ENCODE peak calls at places on chromosomes 13 and 19, in four cellular contexts. M is CD4-positive, CD25-positive, alpha-beta regulatory T cell; W is right lobe of liver; Y is ascending aorta. C is an unnamed sample. For H3K4me1, the result is how much of the 10 kb centered on the place peaks cover.

GRCh38 chr19:2266183-2266993 is 10.2 kb upstream of the JSRP1 start:
- DNase-seq in M (no peak), W (peak), Y (peak), C (no peak)

GRCh38 chr19:29976151-29976943 is 34.3 kb downstream of the URI1 start:
- DNase-seq in M (no peak), W (no peak), Y (no peak), C (no peak)

GRCh38 chr19:1266818-1267440 is 2.2 kb upstream of the CIRBP start:
- DNase-seq in M (peak), W (peak), Y (peak), C (no peak)

GRCh38 chr19:53012006-53012405 is 1.7 kb upstream of the ERVV-1 start:
- DNase-seq in M (no peak), W (no peak), Y (no peak), C (no peak)

GRCh38 chr19:4800591-4801081 is 9.1 kb downstream of the FEM1A start:
- DNase-seq in M (no peak), W (peak), Y (no peak), C (no peak)

GRCh38 chr19:45133661-45134060 is 27.1 kb downstream of the NKPD1 start:
- DNase-seq in M (no peak), W (no peak), Y (no peak), C (no peak)

GRCh38 chr19:17379221-17379631 is 2.1 kb upstream of the PLVAP start:
- DNase-seq in M (no peak), W (no peak), Y (no peak), C (no peak)

GRCh38 chr19:40594251-40594650 is 6.9 kb upstream of the LTBP4 start:
- DNase-seq in M (no peak), W (no peak), Y (no peak), C (no peak)

GRCh38 chr13:32846020-32846451 is 170.2 kb upstream of the KL start:
- DNase-seq in M (no peak), W (no peak), Y (no peak), C (no peak)

GRCh38 chr13:51385114-51385513 is 45.6 kb downstream of the SERPINE3 start:
- DNase-seq in M (no peak), W (no peak), Y (no peak), C (no peak)

GRCh38 chr19:2624537-2625091 is 77.9 kb downstream of the GNG7 start:
- DNase-seq in M (no peak), W (peak), Y (no peak), C (no peak)

GRCh38 chr19:17795495-17795856 is 538 bp downstream of the B3GNT3 start:
- DNase-seq in M (no peak), W (no peak), Y (no peak), C (no peak)

GRCh38 chr19:41928754-41929535 is 696 bp upstream of the ERFL start:
- DNase-seq in M (peak), W (no peak), Y (no peak), C (no peak)

GRCh38 chr13:26619321-26619720 is 61.8 kb downstream of the WASF3 start:
- DNase-seq in M (no peak), W (no peak), Y (no peak), C (no peak)

DNA sequence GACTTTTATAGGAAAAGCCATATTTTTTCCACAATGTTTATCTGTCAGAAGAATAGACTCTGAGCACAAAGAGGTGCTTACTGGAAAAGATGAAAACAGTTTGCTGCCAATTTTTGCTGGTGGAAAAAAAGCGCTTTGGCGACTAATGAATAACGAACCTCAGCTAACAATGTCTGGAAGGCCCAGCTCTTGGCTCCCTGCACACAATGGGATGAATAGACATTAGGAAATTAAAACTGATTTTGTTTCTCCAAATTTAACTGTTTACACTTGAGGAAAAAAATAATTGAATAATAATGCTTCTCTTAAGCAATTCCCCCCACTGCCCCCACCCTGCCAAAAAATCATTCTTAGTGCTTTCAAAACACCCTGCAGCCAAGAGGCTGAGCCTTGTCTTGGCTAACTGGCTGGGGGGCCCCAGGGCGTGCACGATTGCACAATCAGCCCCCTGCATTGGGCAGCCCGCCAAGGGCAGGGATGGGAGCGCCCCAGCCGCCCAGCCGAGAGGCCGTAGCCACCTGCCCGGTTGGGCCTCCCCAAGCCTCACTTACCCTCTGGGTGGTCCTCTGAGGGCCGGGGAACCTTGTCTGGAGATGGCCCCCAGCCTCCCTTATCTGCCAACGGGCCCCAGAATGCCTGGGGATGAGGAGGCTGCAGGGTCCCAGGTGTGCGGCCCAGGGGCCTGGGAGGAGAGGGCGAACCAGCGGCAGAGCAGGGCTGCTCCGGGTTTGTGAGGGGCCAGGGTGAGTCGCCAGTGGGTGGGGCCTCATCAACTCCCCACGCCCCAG is 16.8 kb downstream of the CEBPG start:
- DNase-seq in M (no peak), W (peak), Y (no peak), C (peak)
- H3K4me1 ChIP-seq in M (under half), W (half or more), Y (under half), C (under half)

GRCh38 chr13:84279166-84279565 is 396.9 kb upstream of the SLITRK1 start:
- DNase-seq in M (no peak), W (no peak), Y (no peak), C (no peak)
- H3K4me1 ChIP-seq in M (under half), W (under half), Y (under half), C (under half)

GRCh38 chr13:98972059-98972458 is 5.8 kb downstream of the DOCK9 start:
- DNase-seq in M (no peak), W (no peak), Y (no peak), C (no peak)
- H3K4me1 ChIP-seq in M (under half), W (under half), Y (under half), C (under half)

GRCh38 chr19:15466851-15467733 is 2.7 kb upstream of the RASAL3 start:
- DNase-seq in M (no peak), W (no peak), Y (no peak), C (no peak)
- H3K4me1 ChIP-seq in M (half or more), W (under half), Y (under half), C (under half)

C was measured in HAP-1.